ENCODE peak calls at places on chromosome 21, in five cellular contexts. W is endothelial cell, R is NCI-H2081 treated with DMSO at 0.1 percent for 48 hours, L is M059J, G is endothelial cell of umbilical vein. A is an unnamed sample.

GRCh38 chr21:33931799-33932390 is 16.3 kb upstream of the ATP5PO start:
- DNase-seq in W (no peak), R (no peak), L (no peak), G (peak; percentile 47), A (peak; percentile 13)

GRCh38 chr21:43195131-43196021 is 26.6 kb downstream of the CRYAA start:
- DNase-seq in W (no peak), R (no peak), L (no peak), G (no peak), A (no peak)

GRCh38 chr21:42243026-42243425 is 24.1 kb downstream of the ABCG1 start:
- DNase-seq in W (no peak), R (no peak), L (no peak), G (no peak), A (no peak)

GRCh38 chr21:43338951-43339350 is 88.0 kb downstream of the SIK1 start:
- DNase-seq in W (no peak), R (no peak), L (no peak), G (peak; percentile 71), A (no peak)

GRCh38 chr21:26572668-26573381 is at the start of gene CYYR1:
- DNase-seq in W (peak; percentile 55), R (no peak), L (no peak), G (peak; percentile 62), A (peak; percentile 1)

GRCh38 chr21:29805110-29805509 is 134.7 kb downstream of the GRIK1 start:
- DNase-seq in W (no peak), R (no peak), L (no peak), G (no peak), A (no peak)

GRCh38 chr21:44295163-44295601 is 4.7 kb upstream of the PFKL start:
- DNase-seq in W (no peak), R (no peak), L (no peak), G (no peak), A (no peak)

GRCh38 chr21:45796003-45796402 is 152.5 kb downstream of the PCBP3 start:
- DNase-seq in W (no peak), R (no peak), L (no peak), G (no peak), A (no peak)

GRCh38 chr21:41170442-41170841 is 2.5 kb downstream of the BACE2 start:
- DNase-seq in W (peak; percentile 58), R (no peak), L (peak; percentile 78), G (peak; percentile 56), A (no peak)

GRCh38 chr21:19684328-19684727 is 1280.7 kb upstream of the TMPRSS15 start:
- DNase-seq in W (no peak), R (no peak), L (no peak), G (no peak), A (no peak)

GRCh38 chr21:45312296-45312695 is 24.6 kb upstream of the POFUT2 start:
- DNase-seq in W (no peak), R (no peak), L (no peak), G (no peak), A (no peak)

GRCh38 chr21:45982256-45982757 is 737 bp downstream of the COL6A1 start:
- DNase-seq in W (peak; percentile 34), R (no peak), L (peak; percentile 34), G (peak; percentile 10), A (peak; percentile 36)

GRCh38 chr21:45001134-45002095 is 61.6 kb downstream of the SLX9 start:
- DNase-seq in W (no peak), R (no peak), L (peak; percentile 89), G (peak; percentile 76), A (peak; percentile 82)

GRCh38 chr21:30340714-30341573 is 3.5 kb upstream of the KRTAP27-1 start:
- DNase-seq in W (peak; percentile 48), R (no peak), L (peak; percentile 8), G (no peak), A (no peak)

GRCh38 chr21:29092102-29092959 is 18.9 kb upstream of the CCT8 start:
- DNase-seq in W (no peak), R (no peak), L (peak; percentile 77), G (peak; percentile 15), A (peak; percentile 73)

GRCh38 chr21:40151611-40152010 is 284.4 kb downstream of the PCP4 start:
- DNase-seq in W (no peak), R (no peak), L (no peak), G (no peak), A (no peak)

GRCh38 chr21:44953628-44954021 is 13.8 kb downstream of the SLX9 start:
- DNase-seq in W (no peak), R (no peak), L (no peak), G (no peak), A (no peak)

GRCh38 chr21:38505654-38506523 is 7.6 kb upstream of the ERG start:
- DNase-seq in W (peak; percentile 55), R (peak; percentile 17), L (peak; percentile 81), G (peak; percentile 93), A (peak; percentile 77)

GRCh38 chr21:39020751-39021474 is 162.3 kb downstream of the PSMG1 start:
- DNase-seq in W (peak; percentile 52), R (no peak), L (peak; percentile 75), G (peak; percentile 50), A (peak; percentile 89)

GRCh38 chr21:34888569-34889286 is 160.4 kb downstream of the RUNX1 start:
- DNase-seq in W (peak; percentile 86), R (peak; percentile 23), L (peak; percentile 98), G (peak; percentile 91), A (peak; percentile 97)

GRCh38 chr21:37619464-37619974 is 252.9 kb downstream of the DYRK1A start:
- DNase-seq in W (no peak), R (no peak), L (peak; percentile 28), G (no peak), A (peak; percentile 21)

GRCh38 chr21:28962465-28962864 is 30.2 kb downstream of the LTN1 start:
- DNase-seq in W (no peak), R (no peak), L (no peak), G (peak; percentile 51), A (no peak)

GRCh38 chr21:42980312-42980958 is 6.1 kb downstream of the PKNOX1 start:
- DNase-seq in W (no peak), R (no peak), L (no peak), G (no peak), A (no peak)

GRCh38 chr21:35925497-35925896 is 134.8 kb downstream of the SETD4 start:
- DNase-seq in W (no peak), R (no peak), L (peak; percentile 90), G (peak; percentile 96), A (peak; percentile 17)

GRCh38 chr21:36913247-36914169 is 53.0 kb downstream of the HLCS start:
- DNase-seq in W (no peak), R (no peak), L (peak; percentile 18), G (no peak), A (no peak)

GRCh38 chr21:17343055-17343454 is 169.8 kb upstream of the CXADR start:
- DNase-seq in W (peak; percentile 16), R (no peak), L (peak; percentile 23), G (peak; percentile 10), A (peak; percentile 9)

GRCh38 chr21:46219591-46220239 is 8.9 kb downstream of the LSS start:
- DNase-seq in W (no peak), R (no peak), L (no peak), G (no peak), A (no peak)

GRCh38 chr21:25298512-25299491 is 308.5 kb downstream of the MRPL39 start:
- DNase-seq in W (no peak), R (no peak), L (no peak), G (no peak), A (no peak)

GRCh38 chr21:42526379-42526727 is 12.7 kb downstream of the SLC37A1 start:
- DNase-seq in W (no peak), R (no peak), L (no peak), G (no peak), A (no peak)

GRCh38 chr21:41766051-41766882 is 585 bp downstream of the RIPK4 start:
- DNase-seq in W (no peak), R (no peak), L (no peak), G (no peak), A (no peak)

GRCh38 chr21:44421901-44422840 is 33.1 kb upstream of the LRRC3 start:
- DNase-seq in W (no peak), R (no peak), L (no peak), G (no peak), A (no peak)

GRCh38 chr21:34693192-34693810 is 24.5 kb downstream of the CLIC6 start:
- DNase-seq in W (peak; percentile 38), R (no peak), L (peak; percentile 75), G (peak; percentile 57), A (peak; percentile 78)

GRCh38 chr21:41630249-41630648 is 122.3 kb upstream of the TMPRSS2 start:
- DNase-seq in W (no peak), R (no peak), L (peak; percentile 100), G (no peak), A (peak; percentile 100)

GRCh38 chr21:37564341-37564923 is 197.9 kb downstream of the DYRK1A start:
- DNase-seq in W (peak; percentile 10), R (peak; percentile 40), L (peak; percentile 100), G (peak; percentile 98), A (peak; percentile 99)

GRCh38 chr21:39022901-39023693 is 160.2 kb downstream of the PSMG1 start:
- DNase-seq in W (no peak), R (no peak), L (peak; percentile 90), G (no peak), A (peak; percentile 42)

GRCh38 chr21:45547211-45547900 is 5.1 kb upstream of the SLC19A1 start:
- DNase-seq in W (no peak), R (no peak), L (no peak), G (no peak), A (no peak)